ENCODE peak calls at places on chromosomes 5 and 9, in nine cellular contexts. K is left lobe of liver; V is CD8-positive, alpha-beta memory T cell; P is NCI-H146; X is endothelial cell; F is NCI-H1092; W is cardiac muscle cell; A is tibial artery; S is SJSA1. M is an unnamed sample.

GRCh38 chr5:107265268-107265667 is 405.5 kb downstream of the EFNA5 start:
- DNase-seq in F (no peak), P (no peak), V (no peak), A (no peak), X (no peak), W (no peak), S (no peak), K (no peak), M (no peak)

GRCh38 chr5:14428302-14429081 is 153.1 kb upstream of the OTULINL start:
- DNase-seq in A (no peak), K (no peak), V (no peak), P (no peak), S (peak; percentile 81), X (no peak), F (no peak), W (no peak), M (no peak)

GRCh38 chr9:112863214-112863613 is 27.5 kb downstream of the SLC46A2 start:
- DNase-seq in V (no peak), P (no peak), K (no peak), S (no peak), W (peak; percentile 75), F (no peak), X (no peak), A (peak; percentile 42), M (no peak)

GRCh38 chr9:114551750-114552685 is 35.6 kb upstream of the ATP6V1G1 start:
- DNase-seq in V (no peak), P (no peak), X (no peak), W (peak; percentile 97), A (peak; percentile 67), F (no peak), S (peak; percentile 92), K (peak; percentile 15), M (peak; percentile 43)

GRCh38 chr5:154868702-154869101 is 10.3 kb downstream of the CNOT8 start:
- DNase-seq in A (no peak), P (no peak), X (no peak), W (peak; percentile 20), K (no peak), S (no peak), V (no peak), F (no peak), M (no peak)

GRCh38 chr9:34635556-34635955 is 2.0 kb downstream of the SIGMAR1 start:
- DNase-seq in F (no peak), W (no peak), S (no peak), A (no peak), X (no peak), V (no peak), P (no peak), K (no peak), M (no peak)

GRCh38 chr5:158812381-158812780 is 287.3 kb downstream of the EBF1 start:
- DNase-seq in V (no peak), S (no peak), W (peak; percentile 9), K (no peak), X (peak; percentile 71), A (no peak), P (no peak), F (no peak), M (no peak)

GRCh38 chr9:6426117-6426516 is 13.1 kb downstream of the UHRF2 start:
- DNase-seq in P (no peak), S (no peak), K (no peak), W (no peak), A (no peak), X (no peak), F (no peak), V (no peak), M (no peak)

GRCh38 chr5:120682851-120683250 is 218.8 kb downstream of the PRR16 start:
- DNase-seq in A (no peak), V (no peak), W (no peak), K (no peak), X (no peak), S (peak; percentile 76), P (no peak), F (no peak), M (no peak)

GRCh38 chr9:101711330-101711941 is 27.0 kb downstream of the GRIN3A start:
- DNase-seq in V (no peak), W (no peak), F (no peak), P (no peak), K (no peak), A (no peak), X (peak; percentile 49), S (peak; percentile 2), M (peak; percentile 21)

GRCh38 chr9:110582156-110582555 is 2.6 kb upstream of the SVEP1 start:
- DNase-seq in X (no peak), P (no peak), W (peak; percentile 35), A (no peak), S (no peak), V (no peak), K (no peak), F (no peak), M (no peak)

GRCh38 chr5:113489299-113489698 is 1.0 kb upstream of the MCC start:
- DNase-seq in W (peak; percentile 98), A (peak; percentile 59), X (no peak), S (peak; percentile 99), V (no peak), K (no peak), F (no peak), P (no peak), M (no peak)

GRCh38 chr9:12859704-12860251 is 85.0 kb downstream of the LURAP1L start:
- DNase-seq in P (no peak), F (no peak), X (no peak), K (no peak), S (peak; percentile 36), V (no peak), W (peak; percentile 83), A (no peak), M (no peak)

GRCh38 chr9:122518226-122518625 is 715 bp upstream of the OR1J4 start:
- DNase-seq in W (no peak), P (no peak), V (no peak), X (no peak), F (no peak), S (no peak), A (no peak), K (no peak), M (no peak)

GRCh38 chr9:91036356-91036755 is 234.7 kb downstream of the SYK start:
- DNase-seq in F (no peak), V (no peak), X (no peak), W (no peak), K (no peak), S (no peak), P (no peak), A (no peak), M (no peak)

M was measured in HuH-7.5.